ENCODE peak calls at places on chromosomes 7 and 10, in ten cellular contexts. W, D, T, H, R, E, Z, J, L and I are unnamed samples.

GRCh38 chr7:2607122-2607912 is 24.5 kb upstream of the TTYH3 start:
- DNase-seq in Z (no peak), E (no peak), D (no peak), T (no peak), R (no peak), J (no peak), L (peak; percentile 42), W (no peak), H (no peak), I (no peak)

GRCh38 chr10:13399236-13399635 is 51.1 kb upstream of the SEPHS1 start:
- DNase-seq in W (no peak), E (no peak), T (no peak), H (no peak), Z (no peak), D (no peak), L (no peak), R (no peak), J (no peak), I (no peak)

GRCh38 chr7:131004371-131004770 is 270.4 kb upstream of the KLF14 start:
- DNase-seq in H (no peak), W (no peak), D (no peak), J (no peak), L (no peak), R (no peak), T (no peak), Z (no peak), E (no peak), I (no peak)

GRCh38 chr7:44058759-44059218 is 6.6 kb downstream of the PGAM2 start:
- DNase-seq in Z (no peak), J (no peak), L (no peak), D (no peak), H (no peak), R (no peak), E (no peak), T (no peak), W (no peak), I (no peak)

GRCh38 chr10:10327934-10328333 is 689.7 kb upstream of the CELF2 start:
- DNase-seq in L (no peak), Z (no peak), W (no peak), E (no peak), J (no peak), T (no peak), D (peak; percentile 4), R (no peak), H (no peak), I (no peak)

GRCh38 chr10:28020993-28021982 is 22.4 kb upstream of the ODAD2 start:
- DNase-seq in Z (no peak), H (no peak), D (no peak), W (no peak), J (no peak), T (no peak), R (no peak), E (no peak), L (no peak), I (no peak)

GRCh38 chr10:5633166-5633565 is 33.2 kb downstream of the ASB13 start:
- DNase-seq in L (no peak), Z (no peak), W (no peak), H (no peak), E (no peak), J (no peak), R (no peak), T (no peak), D (peak; percentile 65), I (no peak)

GRCh38 chr10:89425000-89425399 is 10.6 kb downstream of the IFIT5 start:
- DNase-seq in W (no peak), E (no peak), D (no peak), R (no peak), H (no peak), Z (no peak), J (no peak), T (no peak), L (peak; percentile 33), I (no peak)

GRCh38 chr10:75525646-75526045 is 94.2 kb downstream of the LRMDA start:
- DNase-seq in T (no peak), R (no peak), H (no peak), Z (no peak), E (no peak), D (peak; percentile 53), W (no peak), L (no peak), J (no peak), I (no peak)

GRCh38 chr7:102317231-102318059 is 30.8 kb downstream of the SH2B2 start:
- DNase-seq in W (no peak), H (no peak), D (no peak), L (no peak), R (no peak), E (no peak), J (no peak), Z (no peak), T (no peak), I (no peak)

GRCh38 chr7:85022064-85022697 is 164.7 kb downstream of the SEMA3D start:
- DNase-seq in L (no peak), J (no peak), R (no peak), W (no peak), D (no peak), E (no peak), Z (no peak), T (no peak), H (no peak), I (no peak)